ENCODE peak calls at places on chromosome 1, in five cellular contexts. D, O, J, N and Q are unnamed samples.

GRCh38 chr1:168907053-168907452 is 178.0 kb upstream of the DPT start:
- DNase-seq in N (no peak), D (no peak), O (no peak), J (no peak), Q (no peak)

GRCh38 chr1:53140451-53140850 is 2.0 kb downstream of the SLC1A7 start:
- DNase-seq in D (no peak), O (peak), J (no peak), N (no peak), Q (no peak)

GRCh38 chr1:33147997-33148314 is 33.9 kb downstream of the TRIM62 start:
- DNase-seq in N (no peak), J (no peak), D (no peak), O (no peak), Q (peak)

GRCh38 chr1:54986025-54986424 is 5.6 kb downstream of the TMEM61 start:
- DNase-seq in D (no peak), N (no peak), J (no peak), O (peak), Q (no peak)

GRCh38 chr1:44571712-44572571 is 102.3 kb downstream of the TMEM53 start:
- DNase-seq in D (peak), O (no peak), N (peak), J (no peak), Q (no peak)

GRCh38 chr1:94658221-94658620 is 116.7 kb upstream of the F3 start:
- DNase-seq in O (no peak), D (no peak), J (no peak), N (no peak), Q (peak)

GRCh38 chr1:209733409-209734192 is 22.3 kb upstream of the TRAF3IP3 start:
- DNase-seq in J (no peak), O (no peak), D (no peak), N (no peak), Q (no peak)

GRCh38 chr1:212433577-212434462 is 1.1 kb downstream of the NENF start:
- DNase-seq in J (no peak), N (peak), O (no peak), D (no peak), Q (no peak)

GRCh38 chr1:11967028-11967547 is 13.2 kb upstream of the MFN2 start:
- DNase-seq in D (peak), J (no peak), O (no peak), N (peak), Q (peak)

GRCh38 chr1:7632681-7633080 is 138.4 kb upstream of the VAMP3 start:
- DNase-seq in D (no peak), O (no peak), J (no peak), N (no peak), Q (no peak)

GRCh38 chr1:56645663-56646330 is 683 bp downstream of the PRKAA2 start:
- DNase-seq in N (peak), O (no peak), J (no peak), D (no peak), Q (no peak)

GRCh38 chr1:41006942-41007865 is 14.3 kb downstream of the SLFNL1 start:
- DNase-seq in N (no peak), J (no peak), O (no peak), D (no peak), Q (no peak)

GRCh38 chr1:165533254-165533653 is 10.5 kb upstream of the LRRC52 start:
- DNase-seq in J (no peak), N (no peak), O (no peak), D (no peak), Q (no peak)

GRCh38 chr1:231612393-231613089 is 14.0 kb upstream of the DISC1 start:
- DNase-seq in O (no peak), J (peak), D (peak), N (no peak), Q (no peak)

GRCh38 chr1:198880818-198881597 is 242.2 kb downstream of the PTPRC start:
- DNase-seq in O (no peak), D (no peak), N (no peak), J (peak), Q (peak)

GRCh38 chr1:150979007-150979722 is 2.9 kb upstream of the ANXA9 start:
- DNase-seq in J (peak), O (peak), N (peak), D (peak), Q (peak)

GRCh38 chr1:18110598-18110939 is 3.0 kb downstream of the IGSF21 start:
- DNase-seq in N (no peak), D (no peak), O (no peak), J (peak), Q (no peak)

GRCh38 chr1:166870584-166870983 is 5.5 kb downstream of the TADA1 start:
- DNase-seq in J (no peak), D (no peak), O (no peak), N (no peak), Q (no peak)

GRCh38 chr1:160062134-160062533 is 7.8 kb downstream of the KCNJ10 start:
- DNase-seq in O (no peak), D (no peak), J (no peak), N (peak), Q (no peak)

GRCh38 chr1:26066857-26067256 is 573 bp downstream of the TRIM63 start:
- DNase-seq in J (no peak), O (no peak), D (no peak), N (no peak), Q (no peak)

GRCh38 chr1:234429434-234429806 is 49.6 kb downstream of the TARBP1 start:
- DNase-seq in O (no peak), N (no peak), D (no peak), J (no peak), Q (no peak)

GRCh38 chr1:21077085-21077484 is 99.6 kb downstream of the EIF4G3 start:
- DNase-seq in N (no peak), J (no peak), O (no peak), D (no peak), Q (peak)

GRCh38 chr1:150976879-150977694 is 2.5 kb upstream of the CERS2 start:
- DNase-seq in N (peak), J (peak), O (peak), D (peak), Q (peak)

GRCh38 chr1:172742599-172743500 is 83.9 kb downstream of the FASLG start:
- DNase-seq in D (peak), O (no peak), N (peak), J (no peak), Q (no peak)

GRCh38 chr1:161153682-161154337 is at the start of gene UFC1:
- DNase-seq in N (peak), D (peak), O (no peak), J (peak), Q (peak)

GRCh38 chr1:193740762-193741161 is 554.3 kb upstream of the B3GALT2 start:
- DNase-seq in J (no peak), N (no peak), O (no peak), D (no peak), Q (no peak)

GRCh38 chr1:205626216-205626615 is 5.6 kb downstream of the ELK4 start:
- DNase-seq in D (peak), O (no peak), J (no peak), N (no peak), Q (no peak)

GRCh38 chr1:39453603-39454002 is 37.8 kb upstream of the BMP8A start:
- DNase-seq in D (no peak), N (no peak), O (no peak), J (no peak), Q (peak)

GRCh38 chr1:108889706-108890105 is 12.9 kb downstream of the GPSM2 start:
- DNase-seq in O (no peak), N (no peak), J (no peak), D (no peak), Q (no peak)

GRCh38 chr1:62716397-62716796 is 28.2 kb upstream of the DOCK7 start:
- DNase-seq in N (no peak), O (no peak), D (no peak), J (no peak), Q (peak)

GRCh38 chr1:89068291-89068690 is 3.3 kb upstream of the GBP1 start:
- DNase-seq in O (no peak), N (no peak), D (no peak), J (no peak), Q (no peak)

GRCh38 chr1:38718031-38718430 is 141.5 kb downstream of the RRAGC start:
- DNase-seq in D (no peak), N (no peak), J (no peak), O (no peak), Q (no peak)

GRCh38 chr1:86155061-86155806 is 1.3 kb downstream of the COL24A1 start:
- DNase-seq in N (no peak), J (no peak), O (peak), D (no peak), Q (no peak)